ENCODE peak calls at places on chromosomes 2 and 18, in ten cellular contexts. G is ovary, R is GM12878, I is suprapubic skin, W is IMR-90, N is Peyer's patch, H is spleen, X is endothelial cell of umbilical vein, L is A549, Z is heart left ventricle. S is an unnamed sample.

GRCh38 chr2:38742797-38743559 is 8.2 kb downstream of the SRSF7 start:
- DNase-seq in L (no peak), N (no peak), G (no peak), H (no peak), X (no peak), Z (no peak), R (no peak), W (no peak), I (no peak), S (no peak)

GRCh38 chr2:118557791-118558190 is 289.7 kb downstream of the EN1 start:
- DNase-seq in Z (no peak), G (no peak), W (no peak), H (no peak), R (no peak), L (no peak), X (no peak), N (no peak), I (no peak), S (no peak)

GRCh38 chr18:78743078-78743477 is 236.5 kb upstream of the SALL3 start:
- DNase-seq in G (no peak), L (no peak), X (no peak), H (peak), N (no peak), W (no peak), I (peak), Z (no peak), R (no peak), S (no peak)

GRCh38 chr18:31410716-31411483 is 34.3 kb downstream of the DSG4 start:
- DNase-seq in L (no peak), I (no peak), H (no peak), W (no peak), G (no peak), X (no peak), R (no peak), Z (no peak), N (no peak), S (no peak)

GRCh38 chr2:47078541-47079482 is 76.3 kb downstream of the STPG4 start:
- DNase-seq in Z (no peak), I (no peak), G (no peak), X (no peak), W (no peak), R (no peak), N (peak), L (no peak), H (peak), S (no peak)

GRCh38 chr2:27049422-27050280 is 1.8 kb upstream of the AGBL5 start:
- DNase-seq in Z (peak), N (no peak), R (no peak), L (peak), X (no peak), G (peak), H (peak), I (no peak), W (no peak), S (no peak)

GRCh38 chr2:99597616-99598015 is 107.8 kb upstream of the REV1 start:
- DNase-seq in G (no peak), H (no peak), W (peak), Z (no peak), R (no peak), N (no peak), X (no peak), I (no peak), L (no peak), S (no peak)

GRCh38 chr18:26477828-26478466 is 70.4 kb downstream of the KCTD1 start:
- DNase-seq in R (no peak), H (no peak), I (no peak), N (no peak), X (no peak), L (peak), Z (no peak), G (no peak), W (no peak), S (no peak)

GRCh38 chr18:70249118-70249517 is 39.7 kb upstream of the SOCS6 start:
- DNase-seq in N (no peak), Z (no peak), R (no peak), W (peak), X (no peak), G (no peak), H (no peak), I (no peak), L (no peak), S (no peak)

GRCh38 chr2:61620244-61621159 is 82.3 kb upstream of the XPO1 start:
- DNase-seq in X (peak), H (no peak), R (no peak), Z (no peak), L (peak), I (no peak), N (no peak), W (peak), G (no peak), S (no peak)

GRCh38 chr18:79624356-79624961 is 55.1 kb upstream of the CTDP1 start:
- DNase-seq in Z (no peak), G (no peak), R (peak), L (no peak), W (no peak), X (no peak), H (peak), N (no peak), I (peak), S (no peak)

GRCh38 chr18:65380986-65381385 is 369.8 kb upstream of the CDH7 start:
- DNase-seq in L (no peak), N (no peak), R (no peak), H (no peak), X (no peak), I (no peak), W (no peak), G (no peak), Z (no peak), S (no peak)

GRCh38 chr2:15284601-15285000 is 276.5 kb downstream of the NBAS start:
- DNase-seq in R (no peak), N (no peak), H (no peak), I (no peak), G (no peak), X (no peak), W (no peak), Z (no peak), L (no peak), S (no peak)

GRCh38 chr18:21897811-21898210 is 157.2 kb downstream of the MIB1 start:
- DNase-seq in G (no peak), I (no peak), H (no peak), L (peak), N (no peak), X (peak), Z (no peak), W (peak), R (no peak), S (no peak)

GRCh38 chr2:120876526-120877280 is 141.0 kb downstream of the GLI2 start:
- DNase-seq in L (no peak), Z (peak), I (no peak), N (no peak), H (no peak), W (no peak), G (no peak), X (no peak), R (no peak), S (no peak)

GRCh38 chr2:23489471-23490400 is 104.8 kb downstream of the KLHL29 start:
- DNase-seq in W (no peak), Z (no peak), I (no peak), L (no peak), H (peak), N (no peak), R (no peak), X (no peak), G (no peak), S (no peak)

GRCh38 chr2:206260427-206261012 is 13.9 kb upstream of the ZDBF2 start:
- DNase-seq in Z (no peak), W (peak), X (no peak), I (no peak), N (no peak), H (no peak), L (peak), R (no peak), G (no peak), S (no peak)

GRCh38 chr2:190301032-190301431 is 18.6 kb downstream of the HIBCH start:
- DNase-seq in W (no peak), L (no peak), N (no peak), I (no peak), Z (no peak), G (no peak), H (no peak), X (peak), R (no peak), S (no peak)

GRCh38 chr2:145108959-145109710 is 589.2 kb upstream of the ZEB2 start:
- DNase-seq in H (no peak), G (no peak), W (no peak), X (no peak), Z (no peak), L (no peak), R (no peak), N (no peak), I (no peak), S (no peak)

GRCh38 chr2:188765522-188765921 is 208.7 kb upstream of the COL3A1 start:
- DNase-seq in G (no peak), X (peak), N (no peak), I (no peak), W (peak), Z (no peak), R (no peak), L (no peak), H (no peak), S (no peak)
- TF ChIP-seq CTCF in G (no peak), X (peak), N (no peak), I (no peak), W (peak), Z (peak), R (peak), L (peak), H (no peak), S (peak)

DNA sequence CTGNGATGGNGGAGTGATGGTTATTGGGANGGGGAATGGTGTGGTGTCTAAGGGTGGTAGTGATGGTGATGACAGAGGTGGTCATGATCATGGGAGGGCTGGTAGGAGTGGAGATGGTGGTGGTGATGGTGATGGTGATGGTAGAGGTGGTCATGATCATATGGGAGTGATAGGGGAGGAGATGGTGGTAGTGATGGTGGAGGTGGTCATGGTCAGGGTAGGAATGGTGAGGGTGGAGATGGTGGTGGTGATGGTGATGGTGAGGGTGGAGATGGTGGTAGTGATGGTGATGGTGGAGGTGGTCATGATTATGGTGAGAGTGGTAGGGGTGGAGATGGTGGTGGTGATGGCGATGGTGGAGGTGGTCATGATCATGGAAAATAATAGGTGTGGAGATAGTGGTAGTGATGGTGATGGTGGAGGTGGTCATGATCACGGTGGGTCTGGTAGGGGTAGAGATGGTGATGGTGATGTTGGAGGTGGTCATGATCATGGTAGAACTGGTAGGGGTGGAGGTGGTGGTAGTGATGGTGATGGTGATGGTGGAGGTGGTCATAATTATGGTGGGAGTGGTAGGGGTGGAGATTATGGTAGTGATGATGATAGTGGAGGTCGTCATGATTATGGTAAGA is 83.7 kb downstream of the INPP5D start:
- DNase-seq in G (no peak), H (peak), I (no peak), W (no peak), Z (no peak), L (no peak), N (no peak), R (no peak), X (no peak), S (no peak)
- TF ChIP-seq POLR2A in G (no peak), H (no peak), I (no peak), W (no peak), Z (no peak), L (no peak), N (no peak), R (peak), X (no peak), S (no peak)

GRCh38 chr2:226030369-226031077 is 631.0 kb downstream of the NYAP2 start:
- DNase-seq in W (no peak), X (no peak), Z (no peak), L (no peak), G (peak), R (no peak), I (no peak), H (no peak), N (no peak), S (no peak)
- H3K27ac ChIP-seq in W (peak), X (no peak), Z (peak), L (peak), G (no peak), R (no peak), I (peak), H (peak), N (no peak), S (no peak)

GRCh38 chr2:238570926-238571325 is 144.2 kb downstream of the ASB1 start:
- DNase-seq in X (no peak), G (no peak), Z (no peak), R (no peak), I (peak), H (peak), W (no peak), N (no peak), L (no peak), S (no peak)

GRCh38 chr2:238573065-238573778 is 146.5 kb downstream of the ASB1 start:
- DNase-seq in H (no peak), G (no peak), L (peak), N (no peak), X (no peak), Z (no peak), W (no peak), I (peak), R (no peak), S (no peak)

GRCh38 chr2:238573916-238574315 is 147.2 kb downstream of the ASB1 start:
- DNase-seq in N (no peak), L (no peak), W (no peak), G (no peak), I (peak), H (no peak), R (no peak), Z (no peak), X (no peak), S (no peak)

GRCh38 chr2:238570391-238570790 is 143.7 kb downstream of the ASB1 start:
- DNase-seq in G (no peak), X (no peak), H (peak), Z (no peak), N (no peak), I (peak), L (no peak), R (no peak), W (no peak), S (no peak)

GRCh38 chr2:238571626-238572372 is 145.1 kb downstream of the ASB1 start:
- DNase-seq in I (peak), N (no peak), G (no peak), W (no peak), H (no peak), Z (no peak), X (no peak), L (no peak), R (no peak), S (no peak)
- TF ChIP-seq CTCF in I (no peak), N (no peak), G (no peak), W (no peak), H (no peak), Z (no peak), X (no peak), L (no peak), R (no peak), S (no peak)

GRCh38 chr2:226256237-226256636 is 543.4 kb downstream of the IRS1 start:
- DNase-seq in I (no peak), W (peak), G (no peak), R (no peak), N (no peak), Z (no peak), H (no peak), X (no peak), L (peak), S (no peak)
- TF ChIP-seq POLR2A in I (no peak), W (no peak), G (no peak), R (no peak), N (no peak), Z (no peak), H (no peak), X (no peak), L (no peak), S (no peak)

DNA sequence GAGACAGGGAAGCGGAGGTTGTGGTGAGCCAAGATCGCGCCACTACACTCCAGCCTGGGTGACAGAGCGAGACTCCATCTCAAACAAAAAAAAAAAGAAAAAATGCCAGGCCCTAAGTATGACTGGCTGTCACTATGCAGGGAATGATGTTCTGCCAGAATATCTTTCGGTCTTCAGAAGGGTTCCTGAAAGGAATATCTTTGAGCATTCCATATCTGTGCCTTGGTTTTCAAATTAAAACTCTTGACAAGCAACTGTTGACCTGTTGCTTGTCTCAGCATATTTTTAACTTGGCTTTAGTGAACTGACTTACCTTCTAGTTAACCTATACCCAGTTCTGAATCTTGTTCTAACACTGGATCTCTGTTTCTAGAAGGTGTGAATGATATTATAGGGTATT is 953.2 kb upstream of the FAM98A start:
- DNase-seq in X (no peak), R (no peak), I (no peak), H (no peak), G (no peak), N (no peak), W (no peak), Z (no peak), L (no peak), S (no peak)
- H3K27ac ChIP-seq in X (no peak), R (no peak), I (no peak), H (no peak), G (no peak), N (no peak), W (no peak), Z (no peak), L (no peak), S (no peak)

GRCh38 chr18:45998244-45998643 is 31.1 kb upstream of the EPG5 start:
- DNase-seq in H (no peak), X (peak), L (no peak), R (no peak), I (no peak), N (no peak), G (no peak), W (no peak), Z (no peak), S (no peak)

GRCh38 chr18:45997689-45998088 is 30.6 kb upstream of the EPG5 start:
- DNase-seq in N (no peak), L (no peak), G (no peak), H (no peak), R (no peak), Z (no peak), W (no peak), I (no peak), X (no peak), S (no peak)

GRCh38 chr18:45993441-45993840 is 26.3 kb upstream of the EPG5 start:
- DNase-seq in N (no peak), I (no peak), X (peak), R (no peak), L (no peak), H (no peak), W (peak), Z (no peak), G (no peak), S (no peak)
- TF ChIP-seq CTCF in N (no peak), I (no peak), X (no peak), R (no peak), L (no peak), H (no peak), W (no peak), Z (no peak), G (no peak), S (no peak)

GRCh38 chr18:47930844-47931706 is 616 bp upstream of the SMAD2 start:
- DNase-seq in R (peak), G (peak), W (peak), N (peak), L (peak), I (peak), H (peak), X (peak), Z (peak), S (peak)
- TF ChIP-seq POLR2A in R (peak), G (peak), W (peak), N (peak), L (peak), I (peak), H (no peak), X (no peak), Z (peak), S (peak)